ENCODE peak calls at places on chromosomes 4 and X, in four cellular contexts. C is CD4-positive, alpha-beta T cell; B is AG10803; Q is endothelial cell. J is an unnamed sample.

GRCh38 chr4:25032126-25032525 is 1.4 kb upstream of the LGI2 start:
- DNase-seq in Q (no peak), B (peak; percentile 10), C (no peak), J (no peak)

GRCh38 chr4:138911903-138912713 is 103.5 kb upstream of the NOCT start:
- DNase-seq in C (no peak), B (no peak), Q (no peak), J (no peak)

GRCh38 chr4:3202836-3203820 is 45.8 kb upstream of the MSANTD1 start:
- DNase-seq in B (peak; percentile 52), C (peak; percentile 13), Q (no peak), J (no peak)

GRCh38 chr4:30283336-30283735 is 436.8 kb upstream of the PCDH7 start:
- DNase-seq in B (no peak), C (no peak), Q (no peak), J (no peak)

GRCh38 chrX:130179579-130180215 is 7.9 kb downstream of the RAB33A start:
- DNase-seq in C (no peak), B (no peak), Q (no peak), J (no peak)

GRCh38 chr4:76374744-76375143 is 46.2 kb downstream of the CCDC158 start:
- DNase-seq in C (no peak), B (no peak), Q (no peak), J (no peak)

GRCh38 chr4:182447938-182448280 is 204.7 kb downstream of the TENM3 start:
- DNase-seq in C (no peak), Q (peak; percentile 28), B (no peak), J (no peak)

GRCh38 chr4:77817304-77818076 is 1.7 kb downstream of the CNOT6L start:
- DNase-seq in Q (no peak), B (peak; percentile 1), C (no peak), J (no peak)

GRCh38 chrX:7580127-7580526 is 262.8 kb upstream of the VCX start:
- DNase-seq in B (no peak), C (no peak), Q (no peak), J (no peak)

GRCh38 chr4:155809835-155810234 is 51.0 kb downstream of the GUCY1B1 start:
- DNase-seq in Q (no peak), B (peak; percentile 88), C (no peak), J (no peak)

GRCh38 chrX:134572816-134573682 is 85.2 kb downstream of the PLAC1 start:
- DNase-seq in C (no peak), B (no peak), Q (no peak), J (no peak)

GRCh38 chr4:187666634-187667033 is 328.9 kb upstream of the ZFP42 start:
- DNase-seq in C (no peak), B (peak; percentile 11), Q (no peak), J (no peak)

GRCh38 chr4:82362565-82362964 is 11.2 kb downstream of the HNRNPD start:
- DNase-seq in C (no peak), Q (no peak), B (no peak), J (no peak)

GRCh38 chr4:103443324-103443723 is 245.2 kb upstream of the CENPE start:
- DNase-seq in Q (no peak), B (peak; percentile 2), C (no peak), J (no peak)

GRCh38 chr4:77036206-77036605 is 39.6 kb downstream of the CCNI start:
- DNase-seq in B (peak; percentile 98), Q (no peak), C (no peak), J (no peak)

GRCh38 chrX:115898382-115899001 is 272.1 kb upstream of the AGTR2 start:
- DNase-seq in Q (peak; percentile 15), B (no peak), C (no peak), J (peak; percentile 21)

GRCh38 chrX:48835524-48836329 is at the start of gene PCSK1N:
- DNase-seq in C (peak; percentile 25), B (no peak), Q (no peak), J (no peak)

GRCh38 chr4:168558587-168558986 is 61.7 kb downstream of the PALLD start:
- DNase-seq in B (peak; percentile 68), Q (no peak), C (no peak), J (no peak)

GRCh38 chrX:51568586-51568985 is 50.1 kb downstream of the CENPVL3 start:
- DNase-seq in C (no peak), B (peak; percentile 33), Q (no peak), J (no peak)

GRCh38 chr4:65007841-65008439 is 598.7 kb upstream of the TECRL start:
- DNase-seq in Q (peak; percentile 40), B (peak; percentile 6), C (no peak), J (no peak)

GRCh38 chrX:41167888-41168287 is 82.6 kb downstream of the USP9X start:
- DNase-seq in B (peak; percentile 13), Q (no peak), C (no peak), J (no peak)

GRCh38 chrX:47148946-47149345 is 3.9 kb downstream of the RBM10 start:
- DNase-seq in C (no peak), Q (no peak), B (no peak), J (no peak)

GRCh38 chrX:130563476-130563875 is 161.7 kb downstream of the RBMX2 start:
- DNase-seq in Q (no peak), B (no peak), C (no peak), J (no peak)

GRCh38 chrX:80285131-80285773 is 135.0 kb upstream of the TENT5D start:
- DNase-seq in B (peak; percentile 12), Q (peak; percentile 28), C (no peak), J (no peak)

GRCh38 chrX:132406106-132406505 is 82.7 kb downstream of the MBNL3 start:
- DNase-seq in Q (no peak), C (no peak), B (no peak), J (no peak)

GRCh38 chr4:154691229-154691628 is 52.6 kb upstream of the LRAT start:
- DNase-seq in Q (no peak), B (peak; percentile 6), C (no peak), J (no peak)

GRCh38 chr4:78565971-78566372 is 14.4 kb downstream of the ANXA3 start:
- DNase-seq in C (no peak), B (peak; percentile 73), Q (no peak), J (no peak)

GRCh38 chr4:26321326-26322276 is 787 bp downstream of the RBPJ start:
- DNase-seq in C (peak; percentile 24), B (peak; percentile 27), Q (peak; percentile 40), J (no peak)

GRCh38 chr4:139030614-139031235 is 15.1 kb downstream of the NOCT start:
- DNase-seq in Q (peak; percentile 76), B (peak; percentile 81), C (peak; percentile 70), J (peak; percentile 34)

GRCh38 chrX:18714910-18715309 is 7.5 kb downstream of the PPEF1 start:
- DNase-seq in Q (no peak), B (no peak), C (no peak), J (no peak)

GRCh38 chrX:129701624-129702069 is 37.1 kb upstream of the XPNPEP2 start:
- DNase-seq in B (peak; percentile 80), Q (no peak), C (no peak), J (no peak)

GRCh38 chr4:181971973-181972372 is 271.2 kb upstream of the TENM3 start:
- DNase-seq in B (peak; percentile 80), C (no peak), Q (no peak), J (no peak)

GRCh38 chr4:8493484-8493883 is 52.9 kb downstream of the TRMT44 start:
- DNase-seq in C (no peak), Q (no peak), B (no peak), J (no peak)

GRCh38 chr4:118281611-118282442 is 71.0 kb downstream of the PRSS12 start:
- DNase-seq in C (no peak), Q (no peak), B (peak; percentile 58), J (no peak)

DNA sequence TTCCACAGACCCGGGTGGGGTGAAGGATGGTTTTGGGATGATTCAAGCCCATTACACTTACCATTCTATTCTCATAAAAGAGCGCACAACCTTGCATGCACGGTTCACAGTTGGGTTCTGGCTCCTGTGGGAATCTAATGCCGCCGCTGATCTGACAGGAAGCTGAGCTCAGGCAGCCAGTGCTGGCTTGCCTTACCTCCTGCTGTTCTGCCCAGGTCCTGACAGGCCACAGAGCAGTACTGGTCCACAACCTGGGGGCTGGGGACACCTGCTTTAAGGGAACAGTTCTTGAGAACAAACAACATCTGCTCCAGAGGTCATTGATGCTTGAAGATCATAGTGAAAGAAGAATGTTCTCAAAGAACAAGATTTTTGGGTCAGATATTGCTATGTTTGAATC is 8.0 kb upstream of the HS3ST1 start:
- DNase-seq in Q (no peak), B (no peak), C (no peak), J (no peak)
- TF ChIP-seq CTCF in Q (no peak), B (no peak), C (no peak), J (no peak)

GRCh38 chr4:180640193-180640592 is 1603.0 kb upstream of the TENM3 start:
- DNase-seq in C (no peak), B (no peak), Q (no peak), J (no peak)
- TF ChIP-seq CTCF in C (no peak), B (no peak), Q (no peak), J (no peak)

DNA sequence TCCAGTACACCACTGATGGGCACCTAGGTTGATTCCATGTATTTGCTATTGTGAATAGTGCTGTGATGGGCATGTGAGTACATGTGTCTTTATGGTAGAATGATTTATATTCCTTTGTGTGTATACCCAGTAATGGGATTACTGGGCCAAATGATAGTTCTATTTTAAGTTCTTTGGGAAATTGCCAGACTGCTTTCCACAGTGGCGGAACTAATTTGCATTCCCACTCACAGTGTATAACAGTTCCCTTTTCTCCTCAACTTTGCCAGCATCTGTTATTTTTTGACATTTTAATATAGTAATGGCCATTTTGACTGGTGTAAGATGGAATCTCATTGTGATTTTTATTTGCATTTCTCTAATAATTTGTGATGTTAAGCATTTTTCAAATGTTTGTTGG is 25.9 kb downstream of the CC2D2A start:
- DNase-seq in C (no peak), Q (no peak), B (no peak), J (no peak)
- TF ChIP-seq CTCF in C (no peak), Q (no peak), B (no peak), J (no peak)

DNA sequence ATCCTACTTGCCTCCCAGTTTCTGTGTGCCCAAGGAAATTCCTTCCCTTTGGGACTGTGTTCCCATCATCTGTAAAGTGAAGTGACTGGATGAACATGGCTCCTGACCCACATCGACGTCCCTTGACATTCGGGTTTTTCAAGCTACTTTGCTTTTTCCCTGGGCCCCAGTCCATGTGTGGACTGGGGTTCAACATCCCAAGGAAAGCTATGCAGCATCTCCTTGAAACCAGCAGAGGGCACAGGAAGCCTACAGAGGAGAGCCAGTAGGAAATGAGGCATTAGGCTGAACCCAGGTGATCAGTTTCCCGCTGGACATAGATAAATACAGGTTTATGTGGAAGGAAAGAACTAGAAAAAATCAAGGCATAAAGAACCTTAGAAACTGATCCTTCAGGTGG is 145.1 kb upstream of the ARHGEF9 start:
- DNase-seq in Q (peak; percentile 7), B (peak; percentile 17), C (no peak), J (no peak)
- TF ChIP-seq CTCF in Q (peak; percentile 26), B (peak; percentile 59), C (no peak), J (no peak)

J was measured in activated B cell treated with CpG ODN at 0.5 μM for 24 hours.